ENCODE peak calls at places on chromosomes 7 and 10, in nine cellular contexts. Q is BE2C, L is kidney, N is psoas muscle, E is foreskin keratinocyte, Z is upper lobe of right lung, W is cardiac fibroblast, O is GM12865, J is left ventricle myocardium inferior. G is an unnamed sample.

GRCh38 chr10:30028006-30028441 is 31.4 kb downstream of the JCAD start:
- DNase-seq in W (peak), J (peak), N (no peak), L (no peak), E (no peak), Z (no peak), O (peak), Q (no peak), G (no peak)

GRCh38 chr10:22381262-22381661 is 36.0 kb downstream of the SPAG6 start:
- DNase-seq in O (no peak), N (no peak), W (no peak), L (no peak), E (no peak), Q (no peak), J (no peak), Z (no peak), G (no peak)

GRCh38 chr7:24477807-24478655 is 95.2 kb upstream of the PALS2 start:
- DNase-seq in Q (no peak), E (no peak), J (no peak), W (peak), L (no peak), O (no peak), N (no peak), Z (no peak), G (no peak)

GRCh38 chr10:43809211-43809930 is 160.7 kb upstream of the ZNF32 start:
- DNase-seq in E (no peak), Q (no peak), Z (no peak), W (peak), L (no peak), J (no peak), N (no peak), O (no peak), G (no peak)

GRCh38 chr10:111128331-111129167 is 51.7 kb downstream of the ADRA2A start:
- DNase-seq in W (no peak), N (peak), L (peak), Z (no peak), Q (peak), O (no peak), E (peak), J (no peak), G (no peak)

GRCh38 chr7:81842361-81842760 is 72.5 kb upstream of the HGF start:
- DNase-seq in J (no peak), Z (no peak), E (no peak), O (no peak), W (no peak), Q (no peak), N (no peak), L (no peak), G (no peak)

GRCh38 chr10:60870803-60871202 is 73.2 kb downstream of the RHOBTB1 start:
- DNase-seq in W (no peak), E (no peak), L (no peak), Q (no peak), Z (no peak), J (no peak), O (no peak), N (no peak), G (no peak)

GRCh38 chr7:66150471-66150870 is 35.8 kb downstream of the CRCP start:
- DNase-seq in L (peak), Z (peak), E (no peak), J (peak), W (peak), Q (peak), O (no peak), N (peak), G (no peak)

GRCh38 chr10:125256026-125256425 is 95.7 kb upstream of the CTBP2 start:
- DNase-seq in N (no peak), L (no peak), Z (no peak), E (no peak), W (no peak), J (no peak), O (no peak), Q (no peak), G (no peak)

GRCh38 chr7:31160956-31161355 is 108.8 kb downstream of the ADCYAP1R1 start:
- DNase-seq in O (no peak), Q (no peak), N (no peak), L (no peak), Z (no peak), W (no peak), E (peak), J (no peak), G (no peak)

GRCh38 chr10:125151824-125152634 is 8.3 kb downstream of the CTBP2 start:
- DNase-seq in E (no peak), Z (peak), L (peak), N (no peak), J (peak), Q (no peak), O (no peak), W (no peak), G (peak)

GRCh38 chr7:25360471-25360870 is 132.2 kb upstream of the NPVF start:
- DNase-seq in N (no peak), E (no peak), O (no peak), L (no peak), Q (no peak), J (no peak), W (no peak), Z (no peak), G (no peak)

GRCh38 chr10:78832281-78832680 is 236.5 kb upstream of the ZMIZ1 start:
- DNase-seq in J (no peak), L (no peak), N (no peak), W (no peak), E (no peak), Z (no peak), O (no peak), Q (no peak), G (no peak)

GRCh38 chr7:99451936-99452335 is 13.2 kb downstream of the CPSF4 start:
- DNase-seq in Q (no peak), J (peak), L (no peak), Z (no peak), O (no peak), W (no peak), N (no peak), E (no peak), G (no peak)

GRCh38 chr10:72625276-72625607 is 637 bp downstream of the MICU1 start:
- DNase-seq in Q (no peak), N (no peak), L (no peak), W (peak), O (no peak), Z (no peak), E (no peak), J (no peak), G (no peak)

GRCh38 chr7:69847921-69848612 is 249.8 kb downstream of the AUTS2 start:
- DNase-seq in J (no peak), N (no peak), Q (no peak), E (no peak), L (no peak), O (no peak), Z (no peak), W (no peak), G (no peak)

GRCh38 chr10:62133618-62134017 is 135.0 kb downstream of the RTKN2 start:
- DNase-seq in J (no peak), W (no peak), Q (no peak), L (no peak), Z (no peak), E (no peak), N (no peak), O (peak), G (no peak)

GRCh38 chr7:158382363-158382988 is 205.1 kb downstream of the PTPRN2 start:
- DNase-seq in N (no peak), L (no peak), J (no peak), E (no peak), W (no peak), O (no peak), Z (peak), Q (no peak), G (no peak)

DNA sequence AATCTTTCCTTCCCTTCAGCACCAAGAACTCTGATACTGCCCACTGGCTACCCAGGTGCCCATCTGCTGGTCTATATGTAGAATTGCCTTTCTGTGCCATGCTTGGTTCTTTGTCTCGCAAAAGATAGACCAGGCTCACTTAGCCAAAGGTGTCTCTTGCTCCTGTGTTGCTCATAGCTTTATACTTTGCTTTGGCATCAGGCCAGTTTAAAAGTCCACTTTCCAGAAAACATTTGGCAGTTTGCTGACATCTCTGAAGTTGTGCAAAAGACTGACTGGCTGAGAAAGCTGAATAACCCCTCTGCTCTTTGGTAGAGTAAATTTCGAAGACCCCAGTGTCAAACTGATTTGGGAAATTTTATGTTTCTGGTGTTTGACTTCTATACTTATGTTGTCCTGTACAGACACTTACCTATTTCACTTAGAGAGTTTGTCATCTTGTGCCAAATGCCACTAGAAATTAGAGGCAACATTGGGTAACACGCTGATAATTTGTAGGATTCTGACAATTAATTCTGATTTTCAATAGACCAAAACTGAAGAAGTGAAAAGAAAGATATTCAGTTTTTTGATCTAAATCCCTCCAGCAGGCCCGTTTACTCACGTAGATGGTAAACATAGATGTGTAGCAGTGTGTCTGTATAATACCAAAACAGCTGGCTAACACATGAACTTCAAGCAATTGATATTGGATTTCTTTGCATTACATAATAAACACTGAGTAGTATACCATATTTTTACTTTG is 91.1 kb downstream of the CPED1 start:
- DNase-seq in L (no peak), E (no peak), Q (no peak), Z (no peak), O (no peak), J (no peak), N (no peak), W (peak), G (no peak)
- TF ChIP-seq CTCF in L (no peak), E (peak), Q (no peak), Z (peak), O (no peak), J (peak), N (no peak), W (peak), G (peak)

GRCh38 chr10:116469437-116469836 is 41.8 kb downstream of the PNLIPRP3 start:
- DNase-seq in W (no peak), L (no peak), Q (no peak), Z (no peak), E (no peak), O (no peak), J (no peak), N (no peak), G (no peak)

GRCh38 chr10:116470071-116470470 is 42.4 kb downstream of the PNLIPRP3 start:
- DNase-seq in Z (no peak), J (no peak), L (no peak), N (no peak), E (no peak), W (no peak), Q (no peak), O (no peak), G (no peak)

GRCh38 chr10:116466715-116467422 is 39.2 kb downstream of the PNLIPRP3 start:
- DNase-seq in E (peak), N (no peak), O (no peak), Z (no peak), Q (no peak), J (no peak), L (no peak), W (no peak), G (no peak)

GRCh38 chr10:116472874-116473273 is 45.2 kb downstream of the PNLIPRP3 start:
- DNase-seq in L (no peak), Z (no peak), N (no peak), Q (no peak), W (no peak), O (no peak), E (no peak), J (no peak), G (no peak)

GRCh38 chr10:116470768-116471415 is 43.2 kb downstream of the PNLIPRP3 start:
- DNase-seq in W (no peak), Z (no peak), N (no peak), Q (no peak), O (no peak), L (no peak), J (no peak), E (peak), G (no peak)
- TF ChIP-seq CTCF in W (no peak), Z (no peak), N (no peak), Q (peak), O (peak), L (peak), J (no peak), E (peak), G (peak)

DNA sequence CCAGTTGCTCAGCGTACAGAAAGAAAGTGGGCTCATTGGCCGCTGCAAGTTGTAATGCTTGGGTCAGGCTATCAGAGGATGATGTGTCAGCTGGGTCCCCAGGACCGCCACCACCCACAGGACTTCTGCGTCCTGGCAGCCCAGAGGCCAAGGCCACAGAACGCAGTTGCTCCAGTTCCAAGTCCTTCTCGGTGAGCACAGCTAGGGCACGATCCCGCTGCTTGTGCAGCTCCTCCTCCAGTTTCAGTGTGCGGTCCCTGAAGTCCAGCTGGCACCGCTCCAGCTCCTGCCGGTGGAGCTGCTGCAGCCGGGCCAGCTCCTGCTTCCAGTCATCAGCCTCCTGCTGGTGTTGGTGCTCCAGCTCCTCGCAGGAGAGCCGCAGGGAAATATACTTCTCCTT is 3.0 kb downstream of the GCC1 start:
- DNase-seq in Z (no peak), J (peak), Q (peak), E (no peak), N (peak), W (peak), L (peak), O (no peak), G (no peak)
- TF ChIP-seq CTCF in Z (no peak), J (peak), Q (no peak), E (no peak), N (no peak), W (no peak), L (no peak), O (no peak), G (no peak)

DNA sequence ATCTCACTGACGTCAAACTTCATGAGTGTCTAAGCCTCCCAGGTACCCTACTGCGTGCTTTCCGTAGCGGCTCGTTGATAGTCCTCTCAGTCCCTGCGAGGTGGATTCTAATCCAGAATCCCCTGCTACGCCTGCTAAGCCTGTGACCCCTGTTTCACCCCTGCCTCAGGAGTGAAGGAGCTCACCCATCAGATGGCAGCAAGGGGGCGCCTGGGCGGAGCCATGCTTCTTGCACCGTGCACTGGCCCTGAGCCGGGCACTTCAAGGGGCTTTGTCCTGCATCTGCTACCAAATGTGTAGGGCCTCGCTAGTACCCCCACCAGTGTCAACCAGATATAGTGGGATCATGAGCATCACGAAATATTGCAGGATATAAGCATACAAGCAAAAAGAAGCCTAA is 918 bp upstream of the STRA8 start:
- DNase-seq in J (no peak), Q (peak), W (no peak), O (no peak), Z (no peak), L (no peak), E (no peak), N (no peak), G (no peak)
- TF ChIP-seq CTCF in J (no peak), Q (peak), W (peak), O (peak), Z (no peak), L (no peak), E (peak), N (no peak), G (no peak)

GRCh38 chr10:2477154-2477553 is 590.2 kb upstream of the PFKP start:
- DNase-seq in Z (no peak), J (no peak), O (no peak), Q (no peak), L (no peak), W (no peak), N (no peak), E (no peak), G (no peak)
- TF ChIP-seq CTCF in Z (no peak), J (no peak), O (no peak), Q (no peak), L (no peak), W (no peak), N (no peak), E (no peak), G (no peak)

GRCh38 chr7:101816499-101817030 is 861 bp upstream of the CUX1 start:
- DNase-seq in Q (peak), W (peak), Z (peak), J (peak), N (peak), L (no peak), O (peak), E (no peak), G (peak)
- TF ChIP-seq CTCF in Q (peak), W (no peak), Z (no peak), J (no peak), N (no peak), L (peak), O (peak), E (peak), G (peak)